ENCODE peak calls at places on chromosomes 7 and 10, in eight cellular contexts. R is HepG2; O is fibroblast of lung; H is CD8-positive, alpha-beta memory T cell; F is breast epithelium; Y is neural progenitor cell; L is mesendoderm; M is CD4-positive, alpha-beta memory T cell. W is an unnamed sample. For H3K4me1 and H3K27me3, the result is how much of the 10 kb centered on the place peaks cover.

GRCh38 chr10:104045151-104046089 is 40.3 kb downstream of the COL17A1 start:
- DNase-seq in R (peak), O (peak), H (no peak), F (no peak), Y (peak), L (peak), M (no peak), W (no peak)

GRCh38 chr10:6473901-6474370 is 106.1 kb downstream of the PRKCQ start:
- DNase-seq in R (no peak), O (peak), H (peak), F (no peak), Y (no peak), L (no peak), M (peak), W (peak)

GRCh38 chr10:35503548-35503947 is 101.6 kb upstream of the GJD4 start:
- DNase-seq in R (no peak), O (no peak), H (no peak), F (no peak), Y (no peak), L (no peak), M (no peak), W (no peak)

GRCh38 chr7:497946-498655 is 21.5 kb downstream of the PDGFA start:
- DNase-seq in R (no peak), O (no peak), H (no peak), F (no peak), Y (no peak), L (no peak), M (no peak), W (no peak)

GRCh38 chr10:3568392-3568791 is 216.6 kb downstream of the KLF6 start:
- DNase-seq in R (no peak), O (no peak), H (no peak), F (no peak), Y (no peak), L (no peak), M (no peak), W (no peak)

GRCh38 chr7:142587578-142588191 is 161.6 kb upstream of the PRSS1 start:
- DNase-seq in R (peak), O (peak), H (peak), F (no peak), Y (peak), L (peak), M (peak), W (peak)

GRCh38 chr7:55570939-55571338 is 1.4 kb downstream of the VOPP1 start:
- DNase-seq in R (peak), O (peak), H (no peak), F (no peak), Y (no peak), L (peak), M (no peak), W (no peak)

GRCh38 chr10:89705466-89705865 is 4.1 kb downstream of the KIF20B start:
- DNase-seq in R (no peak), O (no peak), H (no peak), F (no peak), Y (no peak), L (no peak), M (no peak), W (no peak)

GRCh38 chr10:32143302-32143847 is 87.2 kb upstream of the KIF5B start:
- DNase-seq in R (no peak), O (no peak), H (no peak), F (no peak), Y (no peak), L (no peak), M (no peak), W (no peak)

GRCh38 chr10:48257407-48257961 is 17.0 kb downstream of the FRMPD2 start:
- DNase-seq in R (no peak), O (no peak), H (no peak), F (no peak), Y (no peak), L (no peak), M (no peak), W (no peak)

GRCh38 chr7:16492513-16493062 is 27.1 kb upstream of the SOSTDC1 start:
- DNase-seq in R (peak), O (peak), H (no peak), F (no peak), Y (no peak), L (no peak), M (no peak), W (no peak)

GRCh38 chr7:12137283-12137682 is 73.8 kb upstream of the TMEM106B start:
- DNase-seq in R (no peak), O (no peak), H (no peak), F (no peak), Y (no peak), L (no peak), M (no peak), W (no peak)

GRCh38 chr7:142334236-142334635 is 76.4 kb upstream of the PRSS58 start:
- DNase-seq in R (no peak), O (no peak), H (no peak), F (no peak), Y (no peak), L (no peak), M (no peak), W (no peak)

GRCh38 chr7:55052726-55053431 is 34.1 kb downstream of the EGFR start:
- DNase-seq in R (no peak), O (no peak), H (no peak), F (no peak), Y (no peak), L (no peak), M (no peak), W (no peak)

GRCh38 chr7:150753826-150754603 is 16.8 kb downstream of the GIMAP5 start:
- DNase-seq in R (peak), O (no peak), H (no peak), F (no peak), Y (peak), L (peak), M (no peak), W (peak)

GRCh38 chr7:8190121-8190895 is 71.7 kb downstream of the ICA1 start:
- DNase-seq in R (peak), O (peak), H (peak), F (no peak), Y (peak), L (peak), M (peak), W (peak)

GRCh38 chr10:62250594-62251198 is 17.9 kb downstream of the RTKN2 start:
- DNase-seq in R (peak), O (no peak), H (no peak), F (no peak), Y (no peak), L (no peak), M (no peak), W (no peak)

GRCh38 chr10:87925570-87925969 is 62.1 kb downstream of the PTEN start:
- DNase-seq in R (no peak), O (peak), H (no peak), F (no peak), Y (no peak), L (no peak), M (no peak), W (no peak)

GRCh38 chr7:93044147-93044810 is 73.5 kb downstream of the SAMD9 start:
- DNase-seq in R (no peak), O (peak), H (no peak), F (no peak), Y (peak), L (peak), M (no peak), W (no peak)

GRCh38 chr7:44980393-44981034 is 1.7 kb upstream of the MYO1G start:
- DNase-seq in R (no peak), O (peak), H (peak), F (no peak), Y (no peak), L (no peak), M (peak), W (peak)

GRCh38 chr10:75685187-75685586 is 253.8 kb downstream of the LRMDA start:
- DNase-seq in R (no peak), O (no peak), H (no peak), F (no peak), Y (no peak), L (no peak), M (no peak), W (no peak)

GRCh38 chr10:11286261-11286989 is 268.8 kb downstream of the CELF2 start:
- DNase-seq in R (no peak), O (no peak), H (no peak), F (no peak), Y (no peak), L (no peak), M (no peak), W (no peak)

GRCh38 chr10:21524131-21524525 is 1.4 kb downstream of the SKIDA1 start:
- DNase-seq in R (no peak), O (no peak), H (no peak), F (no peak), Y (no peak), L (peak), M (no peak), W (no peak)

GRCh38 chr7:44977304-44977858 is 1.4 kb downstream of the MYO1G start:
- DNase-seq in R (no peak), O (no peak), H (peak), F (no peak), Y (no peak), L (no peak), M (peak), W (peak)

GRCh38 chr10:28382520-28383269 is 79.8 kb upstream of the MPP7 start:
- DNase-seq in R (no peak), O (peak), H (no peak), F (no peak), Y (no peak), L (no peak), M (no peak), W (no peak)

GRCh38 chr10:74873803-74874452 is 47.5 kb downstream of the KAT6B start:
- DNase-seq in R (no peak), O (peak), H (no peak), F (no peak), Y (no peak), L (no peak), M (no peak), W (no peak)

GRCh38 chr10:11510714-11511113 is 100.7 kb downstream of the USP6NL start:
- DNase-seq in R (no peak), O (no peak), H (no peak), F (no peak), Y (no peak), L (no peak), M (no peak), W (no peak)

GRCh38 chr10:93873427-93874115 is 20.2 kb upstream of the SLC35G1 start:
- DNase-seq in R (no peak), O (peak), H (no peak), F (no peak), Y (no peak), L (peak), M (no peak), W (no peak)

GRCh38 chr10:14459670-14460069 is 128.9 kb upstream of the FRMD4A start:
- DNase-seq in R (no peak), O (peak), H (no peak), F (no peak), Y (no peak), L (no peak), M (no peak), W (no peak)

GRCh38 chr10:30219977-30220751 is 128.9 kb downstream of the MTPAP start:
- DNase-seq in R (peak), O (peak), H (no peak), F (no peak), Y (peak), L (no peak), M (no peak), W (no peak)

GRCh38 chr10:46549171-46550075 is 7.0 kb downstream of the GPRIN2 start:
- DNase-seq in R (no peak), O (no peak), H (no peak), F (peak), Y (no peak), L (no peak), M (no peak), W (no peak)

GRCh38 chr7:43763183-43763582 is 4.7 kb downstream of the BLVRA start:
- DNase-seq in R (no peak), O (no peak), H (no peak), F (no peak), Y (peak), L (peak), M (no peak), W (no peak)

GRCh38 chr10:47044741-47045140 is 133.5 kb downstream of the PTPN20 start:
- DNase-seq in R (no peak), O (no peak), H (no peak), F (peak), Y (no peak), L (no peak), M (no peak), W (no peak)

GRCh38 chr7:46291064-46291463 is 370.0 kb upstream of the IGFBP3 start:
- DNase-seq in R (no peak), O (peak), H (no peak), F (no peak), Y (no peak), L (no peak), M (no peak), W (no peak)

GRCh38 chr7:120021085-120021484 is 251.9 kb upstream of the KCND2 start:
- DNase-seq in R (no peak), O (peak), H (no peak), F (no peak), Y (no peak), L (no peak), M (no peak), W (no peak)

GRCh38 chr10:82148764-82149163 is 273.8 kb downstream of the NRG3 start:
- DNase-seq in R (no peak), O (no peak), H (no peak), F (no peak), Y (no peak), L (peak), M (no peak), W (no peak)

DNA sequence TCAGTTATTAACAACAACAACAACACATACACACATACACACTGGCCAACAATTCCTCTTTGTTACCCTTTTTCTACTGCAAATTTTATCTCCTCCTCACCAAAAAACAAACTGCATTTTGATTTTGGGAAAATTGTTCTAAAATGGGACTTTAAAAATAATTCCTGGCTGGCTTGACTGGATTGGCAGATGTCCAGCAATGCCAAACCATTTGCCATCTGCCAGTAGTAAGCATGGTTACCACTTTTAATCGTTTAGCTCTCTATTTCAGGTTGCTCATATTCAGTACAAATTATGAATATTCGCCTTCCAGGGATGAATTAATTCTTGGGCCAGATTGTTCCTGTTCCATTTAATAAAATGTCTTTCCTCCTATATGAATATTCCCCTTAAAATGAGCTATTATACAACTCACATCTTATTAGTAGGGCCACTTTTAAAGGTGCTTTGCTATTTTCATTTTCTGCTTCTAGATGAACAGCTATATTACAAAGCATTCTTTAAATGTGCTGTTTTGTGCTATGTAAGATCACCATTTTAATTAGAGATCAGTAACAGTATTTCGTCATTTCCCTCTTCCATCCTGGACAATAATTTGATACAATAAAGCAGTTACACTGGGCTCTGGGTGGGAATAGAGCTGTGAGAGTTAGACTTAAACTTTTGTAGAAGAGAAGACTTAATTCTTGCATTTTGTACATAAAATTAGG is 35.6 kb downstream of the SMNDC1 start:
- DNase-seq in R (no peak), O (no peak), H (no peak), F (no peak), Y (no peak), L (no peak), M (no peak), W (peak)
- H3K27ac ChIP-seq in R (peak), O (no peak), H (no peak), F (peak), Y (no peak), L (no peak), M (peak), W (no peak)

DNA sequence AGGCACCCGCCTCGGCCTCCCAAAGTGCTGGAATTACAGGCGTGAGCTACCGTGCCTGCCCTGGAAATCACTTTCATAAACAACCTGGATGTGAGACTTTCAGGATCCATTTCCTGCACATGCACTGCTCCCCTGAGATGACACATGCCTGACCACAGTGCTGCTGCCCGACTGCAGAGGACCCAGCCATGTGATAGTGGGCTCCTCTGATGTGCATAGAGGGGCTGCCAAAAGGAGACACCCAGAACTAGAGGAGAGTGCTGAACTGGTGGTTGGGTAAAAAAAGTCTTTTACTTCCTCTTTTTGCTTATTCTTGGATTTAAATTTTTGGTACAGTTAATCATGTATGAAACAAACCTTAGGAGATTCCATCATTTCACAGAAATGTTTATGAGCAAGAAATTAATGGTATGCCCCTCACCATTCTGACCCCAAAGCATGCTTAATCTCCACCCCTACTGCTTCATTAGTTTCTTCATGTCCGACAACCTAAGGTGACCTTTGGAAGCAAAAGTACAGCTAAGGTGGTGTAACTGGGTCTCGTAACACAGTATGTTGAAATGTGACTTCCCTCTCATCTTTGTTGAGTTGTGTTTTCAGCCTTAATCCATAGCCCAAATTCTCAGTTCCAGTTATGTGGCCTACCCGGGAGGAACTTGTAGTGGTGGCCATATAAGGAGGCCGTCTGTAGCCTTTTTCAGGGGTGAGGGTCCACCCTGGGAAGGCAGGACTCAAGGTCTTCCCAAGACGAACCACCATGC is 111.1 kb downstream of the RNF216 start:
- DNase-seq in R (peak), O (no peak), H (no peak), F (no peak), Y (no peak), L (no peak), M (no peak), W (no peak)
- H3K4me1 ChIP-seq in R (under half), O (under half), H (under half), F (under half), Y (under half), L (under half), M (under half), W (under half)

DNA sequence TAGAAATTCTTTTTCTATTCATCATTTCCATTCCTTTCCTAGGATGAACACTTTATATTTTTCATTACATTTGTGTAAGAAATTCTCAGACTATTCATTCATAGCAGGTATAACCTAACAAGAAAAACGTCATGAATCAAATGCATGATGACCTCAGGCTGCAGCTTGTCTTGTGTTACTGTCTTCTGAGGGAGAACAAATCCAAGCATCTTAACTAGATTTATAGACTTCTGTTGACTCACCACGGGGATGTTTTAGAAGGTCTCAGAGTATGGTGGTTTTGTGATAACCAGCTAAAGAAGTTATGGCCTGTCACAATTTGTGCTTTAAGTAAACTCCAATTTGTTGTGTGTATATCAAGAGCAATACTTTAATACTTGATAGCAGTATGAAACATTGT is 102.7 kb downstream of the ANKRD7 start:
- DNase-seq in R (no peak), O (no peak), H (no peak), F (no peak), Y (no peak), L (no peak), M (no peak), W (no peak)
- H3K27me3 ChIP-seq in R (under half), O (under half), H (under half), F (under half), Y (under half), L (under half), M (under half), W (under half)

GRCh38 chr7:52639126-52639525 is 396.3 kb upstream of the POM121L12 start:
- DNase-seq in R (no peak), O (no peak), H (no peak), F (no peak), Y (peak), L (peak), M (no peak), W (no peak)
- H3K27ac ChIP-seq in R (no peak), O (no peak), H (no peak), F (no peak), Y (no peak), L (peak), M (no peak), W (no peak)

GRCh38 chr7:101241015-101241363 is 3.4 kb upstream of the CLDN15 start:
- DNase-seq in R (no peak), O (no peak), H (no peak), F (no peak), Y (no peak), L (no peak), M (no peak), W (no peak)
- H3K4me1 ChIP-seq in R (half or more), O (under half), H (under half), F (under half), Y (under half), L (under half), M (under half), W (under half)

GRCh38 chr7:106757846-106758245 is 96.9 kb upstream of the CCDC71L start:
- DNase-seq in R (no peak), O (peak), H (no peak), F (no peak), Y (no peak), L (no peak), M (no peak), W (no peak)
- H3K27me3 ChIP-seq in R (under half), O (under half), H (under half), F (under half), Y (under half), L (under half), M (under half), W (under half)

DNA sequence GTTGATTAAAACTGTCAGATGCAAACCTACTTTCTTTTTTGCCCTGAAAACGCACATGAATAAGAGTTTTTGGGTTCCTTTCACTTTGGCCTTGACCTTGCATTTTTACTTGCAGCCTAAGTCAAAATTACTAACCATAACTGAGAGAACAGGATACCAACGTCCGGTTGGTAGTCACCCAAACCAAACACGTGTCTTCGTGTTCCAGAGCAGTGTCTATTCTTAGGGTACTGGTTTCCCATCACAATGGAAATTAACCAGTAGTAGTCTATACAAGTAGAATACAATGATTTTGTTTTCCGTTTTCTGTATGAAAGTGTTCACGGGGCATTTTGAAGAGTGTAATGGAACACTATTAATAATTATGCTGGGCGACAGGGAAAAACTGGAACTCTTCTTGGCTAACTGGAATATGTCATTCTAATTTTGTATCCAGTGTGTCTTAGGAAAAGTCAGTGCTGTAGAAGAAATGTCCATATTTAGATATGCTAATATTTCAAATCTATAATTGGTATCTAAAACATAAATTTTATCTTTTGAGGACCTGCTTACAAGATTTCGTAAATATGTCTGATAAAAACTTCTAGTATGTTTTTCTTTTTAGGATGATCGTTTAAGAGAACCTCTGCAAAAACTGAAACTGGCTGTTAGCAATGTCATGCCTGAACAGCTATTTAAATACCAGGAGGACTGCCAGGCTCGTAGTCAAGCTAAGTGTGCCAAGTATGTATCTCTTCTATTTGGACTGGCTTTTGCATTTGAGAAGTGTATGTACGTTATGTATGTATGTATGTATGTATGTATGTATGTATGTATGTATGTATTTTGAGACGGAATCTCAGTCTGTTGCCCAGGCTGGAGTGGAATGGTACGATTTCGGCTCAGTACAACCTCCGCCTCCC is 40.9 kb downstream of the UBN2 start:
- DNase-seq in R (no peak), O (no peak), H (no peak), F (no peak), Y (no peak), L (no peak), M (no peak), W (no peak)
- H3K27ac ChIP-seq in R (no peak), O (no peak), H (no peak), F (no peak), Y (no peak), L (no peak), M (no peak), W (no peak)

GRCh38 chr7:2805213-2806003 is 38.7 kb downstream of the GNA12 start:
- DNase-seq in R (peak), O (no peak), H (no peak), F (no peak), Y (no peak), L (peak), M (no peak), W (no peak)
- H3K4me1 ChIP-seq in R (half or more), O (under half), H (under half), F (under half), Y (under half), L (under half), M (under half), W (under half)